ENCODE peak calls at places on chromosome 21, in four cellular contexts. One of them, this sample, is unnamed.

GRCh38 chr21:43362306-43362927 is 64.5 kb downstream of the SIK1 start:
- DNase-seq in breast epithelium: no peak
- DNase-seq in A673: peak; percentile 79
- DNase-seq in PC-9: no peak
- DNase-seq in this sample: peak; percentile 76

GRCh38 chr21:37220433-37220980 is 46.6 kb downstream of the VPS26C start:
- DNase-seq in breast epithelium: no peak
- DNase-seq in A673: peak; percentile 44
- DNase-seq in PC-9: no peak
- DNase-seq in this sample: peak; percentile 24

GRCh38 chr21:36661511-36662309 is 37.2 kb upstream of the SIM2 start:
- DNase-seq in breast epithelium: no peak
- DNase-seq in A673: peak; percentile 55
- DNase-seq in PC-9: no peak
- DNase-seq in this sample: peak; percentile 35

GRCh38 chr21:14452842-14453241 is 69.9 kb upstream of the HSPA13 start:
- DNase-seq in breast epithelium: no peak
- DNase-seq in A673: no peak
- DNase-seq in PC-9: no peak
- DNase-seq in this sample: no peak

GRCh38 chr21:36247316-36247715 is 72.7 kb upstream of the MORC3 start:
- DNase-seq in breast epithelium: no peak
- DNase-seq in A673: no peak
- DNase-seq in PC-9: no peak
- DNase-seq in this sample: no peak

GRCh38 chr21:23531444-23531843 is 2075.8 kb downstream of the MRPL39 start:
- DNase-seq in breast epithelium: no peak
- DNase-seq in A673: no peak
- DNase-seq in PC-9: no peak
- DNase-seq in this sample: no peak

GRCh38 chr21:45931397-45931969 is 50.1 kb upstream of the COL6A1 start:
- DNase-seq in breast epithelium: no peak
- DNase-seq in A673: no peak
- DNase-seq in PC-9: no peak
- DNase-seq in this sample: no peak

GRCh38 chr21:17794631-17795030 is 24.5 kb downstream of the C21orf91 start:
- DNase-seq in breast epithelium: no peak
- DNase-seq in A673: no peak
- DNase-seq in PC-9: no peak
- DNase-seq in this sample: no peak

GRCh38 chr21:14616303-14617039 is 70.4 kb upstream of the SAMSN1 start:
- DNase-seq in breast epithelium: no peak
- DNase-seq in A673: no peak
- DNase-seq in PC-9: no peak
- DNase-seq in this sample: no peak

GRCh38 chr21:45950740-45951515 is 30.6 kb upstream of the COL6A1 start:
- DNase-seq in breast epithelium: no peak
- DNase-seq in A673: peak; percentile 85
- DNase-seq in PC-9: peak; percentile 75
- DNase-seq in this sample: peak; percentile 23

GRCh38 chr21:23016617-23017016 is 2018.4 kb downstream of the NCAM2 start:
- DNase-seq in breast epithelium: no peak
- DNase-seq in A673: peak; percentile 52
- DNase-seq in PC-9: peak; percentile 2
- DNase-seq in this sample: no peak

GRCh38 chr21:45998276-45998701 is 16.7 kb downstream of the COL6A1 start:
- DNase-seq in breast epithelium: peak; percentile 45
- DNase-seq in A673: no peak
- DNase-seq in PC-9: no peak
- DNase-seq in this sample: no peak

GRCh38 chr21:41071410-41071809 is 96.5 kb upstream of the BACE2 start:
- DNase-seq in breast epithelium: no peak
- DNase-seq in A673: no peak
- DNase-seq in PC-9: no peak
- DNase-seq in this sample: no peak

GRCh38 chr21:38712076-38712475 is 93.7 kb upstream of the ETS2 start:
- DNase-seq in breast epithelium: no peak
- DNase-seq in A673: peak; percentile 21
- DNase-seq in PC-9: no peak
- DNase-seq in this sample: peak; percentile 23

GRCh38 chr21:29360799-29361765 is 62.4 kb downstream of the BACH1 start:
- DNase-seq in breast epithelium: no peak
- DNase-seq in A673: no peak
- DNase-seq in PC-9: no peak
- DNase-seq in this sample: no peak

GRCh38 chr21:37503848-37504467 is 137.4 kb downstream of the DYRK1A start:
- DNase-seq in breast epithelium: no peak
- DNase-seq in A673: peak; percentile 39
- DNase-seq in PC-9: no peak
- DNase-seq in this sample: peak; percentile 35

GRCh38 chr21:45981154-45981606 is 390 bp upstream of the COL6A1 start:
- DNase-seq in breast epithelium: peak; percentile 68
- DNase-seq in A673: peak; percentile 90
- DNase-seq in PC-9: peak; percentile 66
- DNase-seq in this sample: peak; percentile 81

GRCh38 chr21:16588433-16588860 is 858.7 kb downstream of the USP25 start:
- DNase-seq in breast epithelium: peak; percentile 58
- DNase-seq in A673: peak; percentile 50
- DNase-seq in PC-9: peak; percentile 64
- DNase-seq in this sample: peak; percentile 90
- H3K4me3 ChIP-seq in breast epithelium: peak overlapping the region; percentile 46
- H3K4me3 ChIP-seq in A673: peak overlapping the region; percentile 34
- H3K4me3 ChIP-seq in PC-9: peak overlapping the region; percentile 49
- H3K4me3 ChIP-seq in this sample: peak overlapping the region; percentile 59

GRCh38 chr21:39911286-39911685 is 44.0 kb downstream of the PCP4 start:
- DNase-seq in breast epithelium: no peak
- DNase-seq in A673: no peak
- DNase-seq in PC-9: no peak
- DNase-seq in this sample: no peak
- TF ChIP-seq CTCF in breast epithelium: no peak
- TF ChIP-seq CTCF in A673: no peak
- TF ChIP-seq CTCF in PC-9: no peak
- TF ChIP-seq CTCF in this sample: no peak

DNA sequence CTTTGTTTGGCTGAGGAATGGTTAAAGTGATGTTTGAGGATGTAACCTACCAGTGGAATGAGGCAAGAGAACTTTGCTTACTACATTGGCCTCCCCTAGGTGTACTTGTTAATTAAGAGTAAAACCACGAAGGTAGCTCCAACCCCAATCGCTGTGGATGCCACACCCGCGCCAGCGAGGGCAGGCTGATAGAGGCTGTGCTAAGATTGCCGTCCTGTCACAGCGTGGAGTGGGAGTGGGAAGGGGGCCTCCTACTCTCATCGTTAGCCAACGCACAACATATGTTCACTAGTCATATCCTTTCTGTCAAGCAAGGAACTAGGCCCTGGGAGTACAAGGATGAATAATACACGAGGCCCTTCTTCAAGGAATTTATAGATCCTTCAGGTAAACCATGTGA is 99.6 kb downstream of the RUNX1 start:
- DNase-seq in breast epithelium: no peak
- DNase-seq in A673: no peak
- DNase-seq in PC-9: no peak
- DNase-seq in this sample: no peak
- H3K27me3 ChIP-seq in breast epithelium: no peaks in the 10 kb centered on the region
- H3K27me3 ChIP-seq in A673: peaks cover 3% of the 10 kb centered on the region
- H3K27me3 ChIP-seq in PC-9: no peaks in the 10 kb centered on the region
- H3K27me3 ChIP-seq in this sample: no peaks in the 10 kb centered on the region

DNA sequence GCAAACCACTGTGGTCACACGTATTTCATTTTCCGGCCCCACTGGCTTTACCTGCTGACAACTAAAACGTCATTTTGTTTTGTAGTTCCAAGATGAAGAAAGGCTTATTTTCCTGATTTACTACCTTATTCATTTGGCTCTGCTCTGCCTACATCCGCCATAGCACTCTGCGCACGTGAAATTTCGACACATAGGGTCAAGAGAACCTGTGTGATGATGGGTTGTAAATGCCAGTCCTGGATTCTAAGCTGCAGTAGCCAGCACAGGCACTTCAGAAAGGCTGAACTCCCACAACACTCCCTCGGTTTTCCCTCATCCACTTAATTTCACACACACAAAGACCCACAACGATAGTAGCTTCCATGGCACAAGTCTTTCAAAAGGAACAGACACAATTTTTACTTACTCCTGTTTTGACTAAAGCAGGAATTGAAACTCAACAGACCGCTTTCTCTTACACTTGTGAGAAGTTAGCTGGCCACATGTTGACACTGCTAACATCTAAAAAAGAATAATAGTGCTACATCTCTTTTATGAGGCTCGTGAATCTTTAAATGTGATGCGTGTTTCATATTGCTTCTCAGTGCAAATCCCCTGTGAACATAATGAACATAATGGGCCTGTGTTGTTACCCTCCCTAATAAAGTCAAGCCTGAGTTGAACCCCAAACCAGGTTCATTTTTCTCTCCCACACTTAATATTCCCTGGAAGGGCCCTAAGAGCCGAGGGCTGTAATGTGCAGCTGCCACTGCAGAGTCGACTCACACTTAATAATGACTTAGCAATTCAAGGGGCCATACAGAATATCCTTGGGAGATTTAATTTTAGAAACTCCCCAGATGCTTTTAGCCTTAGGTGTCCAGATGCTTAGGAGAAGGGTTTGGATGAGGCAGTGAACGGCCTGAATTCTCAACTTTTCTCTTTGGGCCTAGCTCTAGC is 1.5 kb upstream of the RUNX1 start:
- DNase-seq in breast epithelium: no peak
- DNase-seq in A673: no peak
- DNase-seq in PC-9: no peak
- DNase-seq in this sample: no peak
- H3K4me3 ChIP-seq in breast epithelium: no peak overlapping the region
- H3K4me3 ChIP-seq in A673: no peak overlapping the region
- H3K4me3 ChIP-seq in PC-9: peak overlapping the region; percentile 17
- H3K4me3 ChIP-seq in this sample: no peak overlapping the region

GRCh38 chr21:42291003-42291750 is 24.0 kb downstream of the TFF3 start:
- DNase-seq in breast epithelium: no peak
- DNase-seq in A673: no peak
- DNase-seq in PC-9: no peak
- DNase-seq in this sample: no peak
- TF ChIP-seq CTCF in breast epithelium: no peak
- TF ChIP-seq CTCF in A673: no peak
- TF ChIP-seq CTCF in PC-9: no peak
- TF ChIP-seq CTCF in this sample: no peak

GRCh38 chr21:44418876-44419230 is 36.5 kb upstream of the LRRC3 start:
- DNase-seq in breast epithelium: no peak
- DNase-seq in A673: no peak
- DNase-seq in PC-9: no peak
- DNase-seq in this sample: no peak

GRCh38 chr21:44416193-44416592 is 39.1 kb upstream of the LRRC3 start:
- DNase-seq in breast epithelium: peak; percentile 6
- DNase-seq in A673: no peak
- DNase-seq in PC-9: no peak
- DNase-seq in this sample: no peak

GRCh38 chr21:44419679-44420078 is 35.6 kb upstream of the LRRC3 start:
- DNase-seq in breast epithelium: peak; percentile 5
- DNase-seq in A673: no peak
- DNase-seq in PC-9: no peak
- DNase-seq in this sample: no peak

GRCh38 chr21:44420416-44421205 is 34.7 kb upstream of the LRRC3 start:
- DNase-seq in breast epithelium: peak; percentile 28
- DNase-seq in A673: no peak
- DNase-seq in PC-9: no peak
- DNase-seq in this sample: no peak

DNA sequence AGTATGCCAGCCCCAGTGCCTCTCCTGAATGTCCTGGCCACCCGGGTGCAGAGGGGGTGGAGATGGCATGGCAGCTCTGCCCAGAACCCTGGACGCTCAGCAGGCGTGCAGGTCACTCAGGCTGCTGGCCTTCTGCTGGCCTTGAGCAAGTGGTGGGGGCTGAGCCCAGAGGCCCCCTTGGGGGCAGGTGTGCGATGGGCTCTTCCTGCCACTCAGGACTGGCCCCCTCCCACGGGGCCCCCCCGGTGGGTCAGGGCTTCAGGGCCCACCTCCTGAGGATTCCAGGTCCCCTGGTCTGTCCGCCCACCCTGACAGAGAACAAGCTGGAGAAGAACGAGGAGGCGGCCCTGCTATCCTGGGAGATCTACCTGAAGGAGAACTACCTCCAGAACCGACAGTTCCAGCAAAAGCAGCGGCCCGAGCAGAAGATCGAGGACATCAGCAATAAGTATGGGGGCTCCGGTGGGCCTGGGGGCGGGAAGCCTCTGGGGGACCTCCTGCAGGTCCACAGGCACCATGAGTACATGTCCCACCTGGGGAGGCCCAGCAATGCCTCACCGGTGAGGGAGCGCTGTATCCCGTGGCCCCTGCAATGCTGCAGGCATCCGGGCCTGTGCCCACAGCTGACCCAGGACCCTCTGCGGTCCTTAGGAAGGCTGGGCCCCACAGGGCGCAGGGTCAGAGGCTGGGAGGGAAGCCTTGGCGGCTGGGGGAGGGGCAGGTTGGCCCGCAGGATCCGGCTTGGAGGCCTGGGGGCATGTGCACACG is 37.0 kb upstream of the LRRC3 start:
- DNase-seq in breast epithelium: peak; percentile 46
- DNase-seq in A673: no peak
- DNase-seq in PC-9: no peak
- DNase-seq in this sample: no peak
- H3K27me3 ChIP-seq in breast epithelium: peaks cover 20% of the 10 kb centered on the region
- H3K27me3 ChIP-seq in A673: no peaks in the 10 kb centered on the region
- H3K27me3 ChIP-seq in PC-9: peaks cover 11% of the 10 kb centered on the region
- H3K27me3 ChIP-seq in this sample: no peaks in the 10 kb centered on the region

GRCh38 chr21:34528131-34528561 is 16.1 kb upstream of the KCNE1 start:
- DNase-seq in breast epithelium: no peak
- DNase-seq in A673: no peak
- DNase-seq in PC-9: no peak
- DNase-seq in this sample: no peak

GRCh38 chr21:34526618-34527290 is 14.7 kb upstream of the KCNE1 start:
- DNase-seq in breast epithelium: no peak
- DNase-seq in A673: peak; percentile 85
- DNase-seq in PC-9: peak; percentile 71
- DNase-seq in this sample: peak; percentile 99

GRCh38 chr21:34524671-34525601 is 12.9 kb upstream of the KCNE1 start:
- DNase-seq in breast epithelium: no peak
- DNase-seq in A673: no peak
- DNase-seq in PC-9: no peak
- DNase-seq in this sample: no peak

GRCh38 chr21:34523019-34523418 is 11.0 kb upstream of the KCNE1 start:
- DNase-seq in breast epithelium: no peak
- DNase-seq in A673: no peak
- DNase-seq in PC-9: no peak
- DNase-seq in this sample: no peak

GRCh38 chr21:34526236-34526617 is 14.2 kb upstream of the KCNE1 start:
- DNase-seq in breast epithelium: no peak
- DNase-seq in A673: peak; percentile 3
- DNase-seq in PC-9: no peak
- DNase-seq in this sample: no peak
- H3K4me3 ChIP-seq in breast epithelium: peak overlapping the region; percentile 41
- H3K4me3 ChIP-seq in A673: peak overlapping the region; percentile 31
- H3K4me3 ChIP-seq in PC-9: peak overlapping the region; percentile 70
- H3K4me3 ChIP-seq in this sample: peak overlapping the region; percentile 60

GRCh38 chr21:44489962-44490361 is 34.7 kb downstream of the LRRC3 start:
- DNase-seq in breast epithelium: no peak
- DNase-seq in A673: peak; percentile 37
- DNase-seq in PC-9: no peak
- DNase-seq in this sample: no peak
- TF ChIP-seq CTCF in breast epithelium: no peak
- TF ChIP-seq CTCF in A673: peak; percentile 61
- TF ChIP-seq CTCF in PC-9: no peak
- TF ChIP-seq CTCF in this sample: peak; percentile 33